ENCODE peak calls at places on chromosome 16, in five cellular contexts. A is cerebellum; D is thoracic aorta; N is activated CD8-positive, alpha-beta memory T cell treated with anti-CD3 and anti-CD28 coated beads, Interleukin-2, amount 50 U/mL, for 48 hours; S is stimulated activated CD4-positive, alpha-beta T cell treated with anti-CD3 and anti-CD28 coated beads, Interleukin-1b, Interleukin-23, amount 100 ng/mL, for 1 hour. C is an unnamed sample.

GRCh38 chr16:14186007-14186953 is 115.2 kb downstream of the MRTFB start:
- DNase-seq in A (no peak), S (no peak), N (no peak), D (peak; percentile 10), C (no peak)

GRCh38 chr16:48013476-48013875 is 142.3 kb downstream of the ABCC12 start:
- DNase-seq in A (peak; percentile 67), S (no peak), N (no peak), D (no peak), C (no peak)

GRCh38 chr16:4215106-4215505 is 26.8 kb downstream of the SRL start:
- DNase-seq in A (no peak), S (no peak), N (no peak), D (no peak), C (no peak)

GRCh38 chr16:2288701-2289100 is 20.8 kb upstream of the RNPS1 start:
- DNase-seq in D (no peak), N (no peak), A (no peak), S (no peak), C (no peak)

GRCh38 chr16:31382485-31383161 is 10.5 kb upstream of the ITGAD start:
- DNase-seq in N (peak; percentile 85), S (peak; percentile 10), A (peak; percentile 41), D (no peak), C (peak; percentile 79)

GRCh38 chr16:75965504-75966374 is 239.4 kb upstream of the CPHXL start:
- DNase-seq in S (no peak), D (no peak), N (no peak), A (peak; percentile 2), C (no peak)

GRCh38 chr16:28140788-28141618 is 70.8 kb downstream of the XPO6 start:
- DNase-seq in S (peak; percentile 40), N (no peak), A (no peak), D (no peak), C (peak; percentile 71)

GRCh38 chr16:83878838-83879237 is 20.1 kb upstream of the MLYCD start:
- DNase-seq in A (peak; percentile 17), S (no peak), N (no peak), D (no peak), C (no peak)

GRCh38 chr16:477287-477686 is 50.2 kb upstream of the CAPN15 start:
- DNase-seq in D (no peak), S (no peak), N (no peak), A (no peak), C (no peak)

GRCh38 chr16:1543085-1543896 is 9.8 kb downstream of the TMEM204 start:
- DNase-seq in A (no peak), D (peak; percentile 44), N (peak; percentile 79), S (no peak), C (peak; percentile 76)

GRCh38 chr16:4538067-4538385 is 547 bp downstream of the CDIP1 start:
- DNase-seq in A (no peak), D (no peak), S (no peak), N (no peak), C (no peak)

GRCh38 chr16:17331071-17331521 is 139.7 kb downstream of the XYLT1 start:
- DNase-seq in S (no peak), N (no peak), D (peak; percentile 63), A (no peak), C (no peak)

GRCh38 chr16:80527297-80527696 is 13.5 kb upstream of the DYNLRB2 start:
- DNase-seq in D (no peak), A (no peak), N (peak; percentile 69), S (no peak), C (peak; percentile 19)

GRCh38 chr16:56424791-56425438 is 430 bp downstream of the AMFR start:
- DNase-seq in S (no peak), A (peak; percentile 19), N (peak; percentile 72), D (no peak), C (no peak)